ENCODE peak calls at places on chromosomes 16 and 17, in seven cellular contexts. C, P, O, A, J, W and E are unnamed samples.

GRCh38 chr17:4679652-4680051 is 24.3 kb downstream of the PELP1 start:
- DNase-seq in C (no peak), P (no peak), O (no peak), A (no peak), J (peak; percentile 33), W (peak; percentile 7), E (peak; percentile 44)

GRCh38 chr16:63592852-63593251 is 1529.0 kb downstream of the CDH11 start:
- DNase-seq in C (no peak), P (no peak), O (no peak), A (no peak), J (no peak), W (no peak), E (no peak)

GRCh38 chr16:48590476-48590875 is 19.5 kb downstream of the N4BP1 start:
- DNase-seq in C (no peak), P (no peak), O (no peak), A (no peak), J (no peak), W (no peak), E (no peak)

GRCh38 chr16:89360760-89361435 is 129.5 kb downstream of the ANKRD11 start:
- DNase-seq in C (peak; percentile 53), P (no peak), O (no peak), A (peak; percentile 48), J (no peak), W (no peak), E (no peak)

GRCh38 chr17:44793885-44794698 is 35.3 kb downstream of the ADAM11 start:
- DNase-seq in C (no peak), P (no peak), O (no peak), A (no peak), J (no peak), W (no peak), E (no peak)

GRCh38 chr17:42845918-42846593 is 1.7 kb downstream of the AOC2 start:
- DNase-seq in C (no peak), P (no peak), O (no peak), A (no peak), J (no peak), W (no peak), E (peak; percentile 35)

GRCh38 chr16:49365711-49366509 is 7.7 kb upstream of the C16orf78 start:
- DNase-seq in C (peak; percentile 63), P (no peak), O (no peak), A (no peak), J (no peak), W (no peak), E (no peak)

GRCh38 chr17:6387858-6388257 is 47.1 kb downstream of the AIPL1 start:
- DNase-seq in C (no peak), P (no peak), O (no peak), A (no peak), J (no peak), W (no peak), E (no peak)

GRCh38 chr17:823501-823902 is 41.3 kb downstream of the MRM3 start:
- DNase-seq in C (peak; percentile 40), P (no peak), O (no peak), A (no peak), J (no peak), W (no peak), E (no peak)

GRCh38 chr16:73792199-73793108 is 504.2 kb upstream of the PSMD7 start:
- DNase-seq in C (no peak), P (no peak), O (no peak), A (no peak), J (no peak), W (no peak), E (no peak)

GRCh38 chr16:77470851-77471250 is 36.0 kb upstream of the ADAMTS18 start:
- DNase-seq in C (no peak), P (no peak), O (no peak), A (no peak), J (no peak), W (no peak), E (no peak)

GRCh38 chr16:75810342-75810741 is 84.1 kb upstream of the CPHXL start:
- DNase-seq in C (no peak), P (no peak), O (no peak), A (no peak), J (no peak), W (no peak), E (no peak)

DNA sequence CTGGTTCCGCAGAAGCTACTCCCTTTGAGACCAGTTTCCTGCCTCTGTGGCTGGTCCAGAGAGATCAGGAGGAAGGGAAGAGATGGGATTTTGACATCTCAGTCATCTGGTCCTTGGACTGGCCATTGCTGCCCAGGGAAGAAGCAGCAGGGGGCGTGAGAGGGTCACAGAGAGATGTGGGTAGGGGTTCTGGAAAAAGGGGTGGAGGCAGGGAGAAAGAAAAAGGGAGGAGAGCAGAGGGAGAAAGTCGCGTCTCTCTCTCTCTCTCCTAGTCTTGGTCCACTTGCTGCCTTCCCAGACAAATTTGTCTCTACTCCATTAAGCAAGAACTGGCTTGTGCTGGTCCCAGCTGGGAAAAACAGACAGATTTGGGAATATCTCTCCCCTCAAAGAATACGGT is 4.4 kb downstream of the SHBG start:
- DNase-seq in C (no peak), P (peak; percentile 77), O (peak; percentile 77), A (no peak), J (no peak), W (no peak), E (peak; percentile 55)
- TF ChIP-seq CTCF in C (peak; percentile 42), P (no peak), O (peak; percentile 51), A (no peak), J (peak; percentile 63), W (peak; percentile 60), E (peak; percentile 51)

DNA sequence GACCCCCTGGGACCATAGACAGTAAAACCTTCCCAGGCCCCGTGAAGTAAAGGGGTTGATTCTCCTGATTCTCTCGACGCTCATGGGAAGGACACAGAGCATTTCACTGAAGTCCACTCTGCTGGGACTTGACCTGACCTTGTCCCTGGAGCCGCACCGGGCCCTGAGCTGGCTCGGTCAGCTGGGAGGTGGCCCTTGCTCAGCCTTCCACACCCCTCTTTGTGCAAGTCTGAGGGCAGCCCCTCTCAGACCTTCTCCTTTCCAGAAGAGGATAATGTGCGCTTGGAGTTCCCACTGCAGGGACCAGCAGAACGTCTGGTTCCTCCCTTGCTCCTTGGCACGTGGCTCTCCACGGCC is 115.5 kb downstream of the RAP1GAP2 start:
- DNase-seq in C (no peak), P (no peak), O (no peak), A (no peak), J (no peak), W (no peak), E (no peak)
- TF ChIP-seq CTCF in C (no peak), P (no peak), O (no peak), A (no peak), J (no peak), W (no peak), E (no peak)

GRCh38 chr16:24539295-24539849 is at the start of gene RBBP6:
- DNase-seq in C (peak; percentile 97), P (peak; percentile 96), O (peak; percentile 96), A (peak; percentile 84), J (peak; percentile 88), W (peak; percentile 75), E (peak; percentile 95)
- TF ChIP-seq CTCF in C (peak; percentile 56), P (peak; percentile 18), O (peak; percentile 62), A (peak; percentile 24), J (peak; percentile 13), W (peak; percentile 35), E (peak; percentile 7)

GRCh38 chr17:81713556-81714411 is 1.7 kb downstream of the SLC25A10 start:
- DNase-seq in C (no peak), P (no peak), O (peak; percentile 36), A (no peak), J (no peak), W (no peak), E (no peak)

GRCh38 chr17:81713004-81713555 is 996 bp downstream of the SLC25A10 start:
- DNase-seq in C (no peak), P (no peak), O (peak; percentile 37), A (no peak), J (no peak), W (no peak), E (no peak)

GRCh38 chr17:81711814-81712467 is at the start of gene SLC25A10:
- DNase-seq in C (peak; percentile 93), P (peak; percentile 78), O (peak; percentile 80), A (peak; percentile 46), J (no peak), W (no peak), E (peak; percentile 85)

GRCh38 chr17:81710514-81711308 is 1.4 kb upstream of the SLC25A10 start:
- DNase-seq in C (peak; percentile 34), P (no peak), O (peak; percentile 30), A (no peak), J (no peak), W (no peak), E (no peak)

GRCh38 chr17:81712468-81713003 is 452 bp downstream of the SLC25A10 start:
- DNase-seq in C (peak; percentile 62), P (no peak), O (no peak), A (no peak), J (no peak), W (no peak), E (peak; percentile 38)
- TF ChIP-seq CTCF in C (peak; percentile 40), P (no peak), O (no peak), A (no peak), J (no peak), W (peak; percentile 33), E (peak; percentile 24)

GRCh38 chr17:73325527-73325842 is 13.7 kb upstream of the CDC42EP4 start:
- DNase-seq in C (no peak), P (no peak), O (no peak), A (no peak), J (no peak), W (no peak), E (peak; percentile 44)
- TF ChIP-seq CTCF in C (no peak), P (no peak), O (no peak), A (no peak), J (no peak), W (peak; percentile 48), E (no peak)

GRCh38 chr17:17088104-17088485 is 45.8 kb downstream of the MPRIP start:
- DNase-seq in C (no peak), P (no peak), O (no peak), A (no peak), J (no peak), W (no peak), E (no peak)

GRCh38 chr17:17086585-17086984 is 44.3 kb downstream of the MPRIP start:
- DNase-seq in C (no peak), P (no peak), O (no peak), A (no peak), J (no peak), W (no peak), E (no peak)

GRCh38 chr17:17089206-17089550 is 46.9 kb downstream of the MPRIP start:
- DNase-seq in C (peak; percentile 19), P (no peak), O (no peak), A (no peak), J (no peak), W (no peak), E (no peak)

GRCh38 chr17:17088511-17089205 is 46.4 kb downstream of the MPRIP start:
- DNase-seq in C (no peak), P (no peak), O (no peak), A (no peak), J (no peak), W (no peak), E (peak; percentile 27)

DNA sequence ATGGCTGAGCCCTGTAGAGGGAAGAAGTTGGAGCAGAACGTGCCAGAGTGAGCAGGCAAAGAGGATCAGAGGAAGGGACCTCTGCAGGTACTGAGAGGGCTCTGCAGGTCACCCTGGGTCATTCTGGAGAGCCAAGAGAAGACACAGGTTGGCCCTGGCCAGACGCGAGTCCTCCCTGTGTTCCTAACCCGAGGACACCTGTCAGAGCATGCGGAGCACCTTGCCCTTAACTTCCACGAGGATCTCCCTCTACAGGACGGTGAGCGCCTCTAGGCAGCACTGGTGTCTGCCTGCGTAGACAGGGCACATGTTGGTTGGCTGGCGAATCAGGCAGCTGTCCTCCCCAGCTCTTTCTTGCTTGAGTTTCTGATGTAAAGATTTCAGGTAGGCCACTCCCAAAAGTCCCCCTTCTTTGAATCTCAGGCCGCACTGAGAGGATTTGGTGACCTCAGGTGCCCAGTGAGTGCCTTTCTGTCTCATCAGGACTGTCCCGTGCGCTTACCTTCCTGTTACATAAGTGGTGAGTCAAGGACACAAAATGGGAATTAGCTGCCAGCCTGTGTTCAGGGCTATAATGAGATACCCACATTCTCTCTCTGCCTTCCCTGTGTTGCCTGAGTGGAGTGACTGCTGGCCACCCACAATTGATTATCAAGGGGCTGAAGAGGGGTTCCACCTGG is 45.3 kb downstream of the MPRIP start:
- DNase-seq in C (no peak), P (no peak), O (no peak), A (no peak), J (no peak), W (no peak), E (peak; percentile 28)
- TF ChIP-seq CTCF in C (no peak), P (no peak), O (no peak), A (no peak), J (no peak), W (no peak), E (no peak)